ENCODE peak calls at places on chromosomes 1 and 21, in eight cellular contexts. One of them, this sample, is unnamed.

GRCh38 chr1:181479137-181479745 is 4.1 kb upstream of the CACNA1E start:
- DNase-seq in brain microvascular endothelial cell: peak; percentile 47
- DNase-seq in substantia nigra: peak; percentile 42
- DNase-seq in H9: peak; percentile 54
- DNase-seq in BJ: peak; percentile 4
- DNase-seq in AG09309: peak; percentile 21
- DNase-seq in RCC 7860: peak; percentile 38
- DNase-seq in stimulated activated CD4-positive, alpha-beta T cell treated with anti-CD3 and anti-CD28 coated beads, Interleukin-2, amount 100 ng/mL, for 48 hours: no peak
- DNase-seq in this sample: peak; percentile 45

GRCh38 chr1:57831624-57832023 is 407.8 kb upstream of the DAB1 start:
- DNase-seq in stimulated activated CD4-positive, alpha-beta T cell treated with anti-CD3 and anti-CD28 coated beads, Interleukin-2, amount 100 ng/mL, for 48 hours: no peak
- DNase-seq in AG09309: no peak
- DNase-seq in RCC 7860: peak; percentile 12
- DNase-seq in BJ: no peak
- DNase-seq in brain microvascular endothelial cell: peak; percentile 55
- DNase-seq in H9: no peak
- DNase-seq in substantia nigra: no peak
- DNase-seq in this sample: no peak

GRCh38 chr1:98702976-98703375 is 41.5 kb downstream of the SNX7 start:
- DNase-seq in AG09309: peak; percentile 28
- DNase-seq in stimulated activated CD4-positive, alpha-beta T cell treated with anti-CD3 and anti-CD28 coated beads, Interleukin-2, amount 100 ng/mL, for 48 hours: no peak
- DNase-seq in BJ: peak; percentile 21
- DNase-seq in substantia nigra: no peak
- DNase-seq in RCC 7860: no peak
- DNase-seq in H9: no peak
- DNase-seq in brain microvascular endothelial cell: peak; percentile 69
- DNase-seq in this sample: no peak

GRCh38 chr1:16617101-16617727 is 3.9 kb upstream of the NBPF1 start:
- DNase-seq in substantia nigra: no peak
- DNase-seq in stimulated activated CD4-positive, alpha-beta T cell treated with anti-CD3 and anti-CD28 coated beads, Interleukin-2, amount 100 ng/mL, for 48 hours: no peak
- DNase-seq in brain microvascular endothelial cell: no peak
- DNase-seq in BJ: no peak
- DNase-seq in H9: peak; percentile 48
- DNase-seq in AG09309: no peak
- DNase-seq in RCC 7860: no peak
- DNase-seq in this sample: no peak

GRCh38 chr1:76494807-76495206 is 372.5 kb upstream of the ST6GALNAC5 start:
- DNase-seq in stimulated activated CD4-positive, alpha-beta T cell treated with anti-CD3 and anti-CD28 coated beads, Interleukin-2, amount 100 ng/mL, for 48 hours: no peak
- DNase-seq in brain microvascular endothelial cell: peak; percentile 26
- DNase-seq in H9: no peak
- DNase-seq in BJ: no peak
- DNase-seq in RCC 7860: peak; percentile 9
- DNase-seq in substantia nigra: no peak
- DNase-seq in AG09309: no peak
- DNase-seq in this sample: no peak

GRCh38 chr1:212077028-212077427 is 41.5 kb downstream of the DTL start:
- DNase-seq in BJ: no peak
- DNase-seq in brain microvascular endothelial cell: no peak
- DNase-seq in substantia nigra: no peak
- DNase-seq in RCC 7860: no peak
- DNase-seq in AG09309: no peak
- DNase-seq in stimulated activated CD4-positive, alpha-beta T cell treated with anti-CD3 and anti-CD28 coated beads, Interleukin-2, amount 100 ng/mL, for 48 hours: no peak
- DNase-seq in H9: no peak
- DNase-seq in this sample: no peak

GRCh38 chr21:42038826-42039425 is 28.8 kb upstream of the ZBTB21 start:
- DNase-seq in RCC 7860: no peak
- DNase-seq in AG09309: peak; percentile 38
- DNase-seq in H9: no peak
- DNase-seq in brain microvascular endothelial cell: no peak
- DNase-seq in stimulated activated CD4-positive, alpha-beta T cell treated with anti-CD3 and anti-CD28 coated beads, Interleukin-2, amount 100 ng/mL, for 48 hours: no peak
- DNase-seq in substantia nigra: no peak
- DNase-seq in BJ: peak; percentile 46
- DNase-seq in this sample: no peak

GRCh38 chr21:36117276-36117675 is 17.6 kb upstream of the CBR3 start:
- DNase-seq in H9: no peak
- DNase-seq in substantia nigra: no peak
- DNase-seq in AG09309: no peak
- DNase-seq in stimulated activated CD4-positive, alpha-beta T cell treated with anti-CD3 and anti-CD28 coated beads, Interleukin-2, amount 100 ng/mL, for 48 hours: no peak
- DNase-seq in RCC 7860: no peak
- DNase-seq in brain microvascular endothelial cell: no peak
- DNase-seq in BJ: no peak
- DNase-seq in this sample: no peak

GRCh38 chr1:16019580-16020277 is 1.9 kb upstream of the HSPB7 start:
- DNase-seq in RCC 7860: no peak
- DNase-seq in brain microvascular endothelial cell: peak; percentile 25
- DNase-seq in BJ: no peak
- DNase-seq in substantia nigra: no peak
- DNase-seq in H9: no peak
- DNase-seq in stimulated activated CD4-positive, alpha-beta T cell treated with anti-CD3 and anti-CD28 coated beads, Interleukin-2, amount 100 ng/mL, for 48 hours: no peak
- DNase-seq in AG09309: no peak
- DNase-seq in this sample: no peak

GRCh38 chr21:43926196-43926595 is 61.2 kb downstream of the AGPAT3 start:
- DNase-seq in H9: no peak
- DNase-seq in BJ: no peak
- DNase-seq in brain microvascular endothelial cell: no peak
- DNase-seq in stimulated activated CD4-positive, alpha-beta T cell treated with anti-CD3 and anti-CD28 coated beads, Interleukin-2, amount 100 ng/mL, for 48 hours: no peak
- DNase-seq in substantia nigra: no peak
- DNase-seq in AG09309: no peak
- DNase-seq in RCC 7860: no peak
- DNase-seq in this sample: no peak

GRCh38 chr1:167305059-167305704 is 84.5 kb downstream of the POU2F1 start:
- DNase-seq in substantia nigra: no peak
- DNase-seq in H9: no peak
- DNase-seq in RCC 7860: no peak
- DNase-seq in AG09309: no peak
- DNase-seq in brain microvascular endothelial cell: no peak
- DNase-seq in stimulated activated CD4-positive, alpha-beta T cell treated with anti-CD3 and anti-CD28 coated beads, Interleukin-2, amount 100 ng/mL, for 48 hours: no peak
- DNase-seq in BJ: no peak
- DNase-seq in this sample: no peak

GRCh38 chr1:201593200-201593828 is 54.4 kb downstream of the NAV1 start:
- DNase-seq in RCC 7860: peak; percentile 42
- DNase-seq in stimulated activated CD4-positive, alpha-beta T cell treated with anti-CD3 and anti-CD28 coated beads, Interleukin-2, amount 100 ng/mL, for 48 hours: no peak
- DNase-seq in H9: no peak
- DNase-seq in substantia nigra: no peak
- DNase-seq in AG09309: peak; percentile 99
- DNase-seq in BJ: peak; percentile 99
- DNase-seq in brain microvascular endothelial cell: peak; percentile 86
- DNase-seq in this sample: no peak

This sample was measured in GM18507.